ENCODE peak calls at places on chromosomes 16 and 17, in nine cellular contexts. S, I, L, E, R, Z, X, V and D are unnamed samples.

GRCh38 chr16:86344586-86344871 is 165.8 kb upstream of the FOXF1 start:
- DNase-seq in S (no peak), I (no peak), L (no peak), E (no peak), R (no peak), Z (no peak), X (no peak), V (no peak), D (no peak)

GRCh38 chr16:85465328-85466307 is 147.5 kb upstream of the GSE1 start:
- DNase-seq in S (no peak), I (no peak), L (no peak), E (no peak), R (no peak), Z (peak; percentile 27), X (no peak), V (no peak), D (no peak)

GRCh38 chr16:27839419-27839818 is 224.1 kb downstream of the GSG1L start:
- DNase-seq in S (no peak), I (no peak), L (no peak), E (no peak), R (no peak), Z (peak; percentile 11), X (no peak), V (no peak), D (no peak)

GRCh38 chr16:10200823-10201571 is 18.8 kb upstream of the GRIN2A start:
- DNase-seq in S (no peak), I (no peak), L (no peak), E (no peak), R (no peak), Z (no peak), X (no peak), V (no peak), D (no peak)

GRCh38 chr17:73976676-73977521 is 226.6 kb upstream of the RPL38 start:
- DNase-seq in S (no peak), I (no peak), L (no peak), E (no peak), R (no peak), Z (peak; percentile 70), X (no peak), V (peak; percentile 5), D (no peak)

GRCh38 chr16:11515540-11516430 is 70.9 kb downstream of the LITAF start:
- DNase-seq in S (no peak), I (no peak), L (no peak), E (no peak), R (no peak), Z (no peak), X (no peak), V (peak; percentile 40), D (no peak)

GRCh38 chr16:70770968-70771552 is 29.9 kb downstream of the VAC14 start:
- DNase-seq in S (peak; percentile 45), I (peak; percentile 66), L (peak; percentile 61), E (peak; percentile 27), R (peak; percentile 17), Z (peak; percentile 62), X (peak; percentile 57), V (peak; percentile 88), D (peak; percentile 26)

GRCh38 chr16:31192856-31193642 is 9.5 kb downstream of the PYCARD start:
- DNase-seq in S (no peak), I (no peak), L (no peak), E (no peak), R (no peak), Z (no peak), X (no peak), V (no peak), D (no peak)

GRCh38 chr17:16273929-16274339 is 56.9 kb downstream of the PIGL start:
- DNase-seq in S (no peak), I (no peak), L (no peak), E (no peak), R (no peak), Z (no peak), X (no peak), V (no peak), D (no peak)

GRCh38 chr16:52742052-52742451 is 195.1 kb upstream of the TOX3 start:
- DNase-seq in S (no peak), I (no peak), L (no peak), E (no peak), R (no peak), Z (no peak), X (no peak), V (no peak), D (no peak)

GRCh38 chr16:52680993-52681392 is 134.1 kb upstream of the TOX3 start:
- DNase-seq in S (no peak), I (peak; percentile 71), L (no peak), E (no peak), R (no peak), Z (no peak), X (no peak), V (no peak), D (no peak)

GRCh38 chr16:21568502-21569189 is 30.7 kb upstream of the METTL9 start:
- DNase-seq in S (no peak), I (no peak), L (no peak), E (no peak), R (no peak), Z (no peak), X (no peak), V (no peak), D (no peak)

GRCh38 chr17:40956401-40957254 is 10.1 kb downstream of the KRT39 start:
- DNase-seq in S (no peak), I (no peak), L (no peak), E (no peak), R (no peak), Z (peak; percentile 5), X (no peak), V (no peak), D (no peak)

DNA sequence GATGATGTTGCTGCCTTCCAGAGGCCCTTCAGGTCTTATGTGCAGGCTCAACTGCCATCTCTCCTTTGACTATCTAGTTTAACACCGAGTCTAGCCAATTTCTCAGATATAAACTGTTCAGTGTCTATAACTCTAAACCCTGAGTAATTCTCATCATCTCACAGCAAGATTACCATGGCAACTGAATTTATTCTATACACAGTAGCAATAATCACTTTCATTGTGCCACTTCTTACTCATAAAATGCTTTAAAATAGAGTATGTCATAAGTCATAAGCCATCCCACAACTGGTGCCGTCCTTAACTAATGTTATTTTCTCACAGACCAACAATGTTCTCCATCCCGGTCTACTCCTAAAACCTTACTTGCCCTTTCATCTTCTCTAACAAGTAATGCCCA is 45.0 kb downstream of the SYNRG start:
- DNase-seq in S (no peak), I (no peak), L (no peak), E (no peak), R (no peak), Z (no peak), X (no peak), V (no peak), D (no peak)
- H3K36me3 ChIP-seq in S (peaks cover 8% of the 10 kb centered on the region), I (peaks cover 13% of the 10 kb centered on the region), L (peaks cover 84% of the 10 kb centered on the region), E (peaks cover 60% of the 10 kb centered on the region), R (peaks cover 74% of the 10 kb centered on the region), Z (peaks cover 37% of the 10 kb centered on the region), X (peaks cover 5% of the 10 kb centered on the region), V (peaks cover 14% of the 10 kb centered on the region), D (peaks cover 4% of the 10 kb centered on the region)

DNA sequence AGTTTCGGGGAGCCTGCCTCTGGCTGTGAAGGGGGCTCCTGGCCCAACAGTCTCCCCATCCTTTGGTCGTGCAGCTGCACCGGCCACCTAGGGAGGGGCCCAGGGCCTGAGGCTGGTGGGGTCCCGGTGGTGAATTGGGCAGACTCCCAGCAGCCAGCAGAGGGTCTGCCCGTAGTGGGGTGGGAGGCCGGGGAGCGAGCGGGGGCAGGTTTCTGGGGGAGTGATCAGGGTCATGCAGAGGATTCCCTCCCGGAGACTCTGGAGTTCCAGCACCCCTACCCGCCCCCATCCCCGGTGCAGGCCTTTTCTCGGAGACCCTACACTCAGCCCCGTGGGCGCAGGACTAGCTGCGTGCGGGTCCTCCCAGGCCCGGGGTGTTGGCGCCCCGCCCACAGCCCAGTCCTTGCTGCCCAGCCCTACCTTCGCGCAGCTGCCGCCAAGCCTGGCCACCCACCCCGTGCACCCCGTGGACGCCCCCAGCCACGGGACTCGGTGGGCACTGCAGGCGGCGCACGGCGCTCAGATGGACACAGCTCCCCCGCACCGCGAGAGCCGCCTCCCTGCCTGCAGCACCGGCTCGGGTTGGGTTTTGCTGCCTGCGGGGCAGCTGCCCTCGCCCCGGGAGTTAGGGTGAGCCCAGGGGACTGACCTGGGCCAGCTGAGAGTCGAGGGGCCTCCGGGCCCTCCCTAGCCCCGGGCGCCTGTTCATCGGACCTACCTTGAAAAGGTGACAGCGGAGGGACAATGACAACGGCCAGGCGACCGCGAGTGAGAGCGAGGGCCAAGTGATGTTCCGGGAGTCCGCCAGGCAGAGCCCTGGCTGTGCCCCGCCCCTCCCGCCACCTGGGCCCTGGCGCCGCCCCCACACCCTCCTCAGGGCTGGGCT is at the start of gene GNG13:
- DNase-seq in S (no peak), I (no peak), L (peak; percentile 37), E (no peak), R (no peak), Z (no peak), X (no peak), V (peak; percentile 98), D (no peak)
- H3K4me3 ChIP-seq in S (no peak within 1 kb of the TSS), I (no peak within 1 kb of the TSS), L (peak within 1 kb of the TSS; percentile 7), E (no peak within 1 kb of the TSS), R (no peak within 1 kb of the TSS), Z (no peak within 1 kb of the TSS), X (no peak within 1 kb of the TSS), V (peak within 1 kb of the TSS; percentile 30), D (no peak within 1 kb of the TSS)

GRCh38 chr17:20257008-20257407 is 210.3 kb downstream of the LGALS9B start:
- DNase-seq in S (no peak), I (no peak), L (no peak), E (no peak), R (no peak), Z (no peak), X (no peak), V (no peak), D (no peak)

GRCh38 chr17:20262116-20262977 is 205.0 kb downstream of the LGALS9B start:
- DNase-seq in S (no peak), I (no peak), L (no peak), E (no peak), R (no peak), Z (no peak), X (no peak), V (no peak), D (no peak)

GRCh38 chr17:20256144-20256543 is 211.2 kb downstream of the LGALS9B start:
- DNase-seq in S (no peak), I (no peak), L (no peak), E (no peak), R (no peak), Z (no peak), X (no peak), V (no peak), D (no peak)

GRCh38 chr17:20263595-20263994 is 203.7 kb downstream of the LGALS9B start:
- DNase-seq in S (no peak), I (no peak), L (no peak), E (no peak), R (no peak), Z (peak; percentile 34), X (no peak), V (peak; percentile 47), D (no peak)

GRCh38 chr17:20259668-20260067 is 207.7 kb downstream of the LGALS9B start:
- DNase-seq in S (no peak), I (no peak), L (no peak), E (no peak), R (no peak), Z (no peak), X (no peak), V (no peak), D (no peak)
- H3K36me3 ChIP-seq in S (peaks cover 5% of the 10 kb centered on the region), I (peaks cover 3% of the 10 kb centered on the region), L (peaks cover 54% of the 10 kb centered on the region), E (no peaks in the 10 kb centered on the region), R (no peaks in the 10 kb centered on the region), Z (peaks cover 2% of the 10 kb centered on the region), X (no peaks in the 10 kb centered on the region), V (peaks cover 9% of the 10 kb centered on the region), D (peaks cover 5% of the 10 kb centered on the region)

DNA sequence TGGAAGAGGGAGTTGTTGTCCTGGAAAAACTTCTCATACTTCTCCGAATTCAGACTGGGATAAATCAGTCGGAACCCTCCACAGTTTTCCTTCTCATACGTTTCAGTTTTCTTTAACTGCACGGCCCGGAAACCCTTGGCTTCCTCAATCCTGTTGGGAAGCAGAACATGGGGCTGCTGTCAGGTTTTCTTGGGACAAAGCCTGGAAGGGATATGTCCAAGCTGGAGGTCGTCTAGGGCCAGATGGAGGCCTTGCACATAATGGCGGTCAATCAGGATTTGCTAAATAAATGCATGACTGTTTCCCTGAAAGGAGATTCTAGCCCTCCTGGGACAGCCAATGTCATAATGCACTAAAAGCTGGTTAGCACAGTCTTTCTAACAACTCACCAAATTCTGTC is 29.2 kb downstream of the TTLL6 start:
- DNase-seq in S (no peak), I (no peak), L (no peak), E (no peak), R (no peak), Z (no peak), X (no peak), V (no peak), D (no peak)
- H3K4me3 ChIP-seq in S (no peak overlapping the region), I (no peak overlapping the region), L (no peak overlapping the region), E (no peak overlapping the region), R (no peak overlapping the region), Z (no peak overlapping the region), X (no peak overlapping the region), V (no peak overlapping the region), D (no peak overlapping the region)